ENCODE peak calls at places on chromosomes 1 and 21, in four cellular contexts. One of them, this sample, is unnamed.

GRCh38 chr1:16430598-16430997 is 6.6 kb downstream of the SPATA21 start:
- DNase-seq in H1: no peak
- DNase-seq in Panc1: no peak
- DNase-seq in ascending aorta: no peak
- DNase-seq in this sample: no peak

GRCh38 chr1:80217377-80217986 is 1211.0 kb upstream of the ADGRL4 start:
- DNase-seq in H1: no peak
- DNase-seq in Panc1: peak
- DNase-seq in ascending aorta: no peak
- DNase-seq in this sample: peak

GRCh38 chr1:212698467-212699103 is 1.1 kb downstream of the BATF3 start:
- DNase-seq in H1: no peak
- DNase-seq in ascending aorta: no peak
- DNase-seq in Panc1: no peak
- DNase-seq in this sample: no peak

GRCh38 chr1:174626031-174627020 is 178.6 kb downstream of the GPR52 start:
- DNase-seq in H1: no peak
- DNase-seq in Panc1: no peak
- DNase-seq in ascending aorta: no peak
- DNase-seq in this sample: no peak

GRCh38 chr1:226663327-226663704 is 75.8 kb downstream of the ITPKB start:
- DNase-seq in ascending aorta: no peak
- DNase-seq in H1: no peak
- DNase-seq in Panc1: no peak
- DNase-seq in this sample: no peak

GRCh38 chr21:33036430-33037162 is 10.9 kb downstream of the OLIG2 start:
- DNase-seq in ascending aorta: no peak
- DNase-seq in H1: no peak
- DNase-seq in Panc1: no peak
- DNase-seq in this sample: no peak

GRCh38 chr1:241836944-241837343 is 11.1 kb upstream of the EXO1 start:
- DNase-seq in Panc1: no peak
- DNase-seq in ascending aorta: no peak
- DNase-seq in H1: no peak
- DNase-seq in this sample: no peak

GRCh38 chr1:94098585-94099111 is 22.3 kb downstream of the ABCA4 start:
- DNase-seq in ascending aorta: no peak
- DNase-seq in Panc1: no peak
- DNase-seq in H1: no peak
- DNase-seq in this sample: no peak

GRCh38 chr1:26391450-26391849 is 18.9 kb upstream of the ZNF683 start:
- DNase-seq in Panc1: no peak
- DNase-seq in ascending aorta: no peak
- DNase-seq in H1: no peak
- DNase-seq in this sample: peak

GRCh38 chr1:85058311-85058710 is 10.0 kb upstream of the MCOLN3 start:
- DNase-seq in H1: no peak
- DNase-seq in Panc1: no peak
- DNase-seq in ascending aorta: no peak
- DNase-seq in this sample: no peak

GRCh38 chr1:151574575-151575529 is 34.7 kb downstream of the TUFT1 start:
- DNase-seq in H1: no peak
- DNase-seq in ascending aorta: no peak
- DNase-seq in Panc1: no peak
- DNase-seq in this sample: no peak

GRCh38 chr1:117237701-117238413 is 27.1 kb upstream of the VTCN1 start:
- DNase-seq in Panc1: no peak
- DNase-seq in ascending aorta: no peak
- DNase-seq in H1: no peak
- DNase-seq in this sample: no peak

GRCh38 chr1:111476761-111477309 is 3.1 kb downstream of the C1orf162 start:
- DNase-seq in H1: no peak
- DNase-seq in ascending aorta: no peak
- DNase-seq in Panc1: no peak
- DNase-seq in this sample: no peak

GRCh38 chr1:228798548-228798947 is 63.3 kb downstream of the RHOU start:
- DNase-seq in Panc1: no peak
- DNase-seq in H1: no peak
- DNase-seq in ascending aorta: no peak
- DNase-seq in this sample: no peak

GRCh38 chr21:42836767-42837301 is 42.5 kb downstream of the WDR4 start:
- DNase-seq in ascending aorta: no peak
- DNase-seq in H1: no peak
- DNase-seq in Panc1: no peak
- DNase-seq in this sample: no peak

GRCh38 chr1:19942088-19942487 is 18.7 kb upstream of the PLA2G2E start:
- DNase-seq in H1: no peak
- DNase-seq in Panc1: no peak
- DNase-seq in ascending aorta: no peak
- DNase-seq in this sample: no peak

GRCh38 chr1:161069731-161070270 is at the start of gene ARHGAP30:
- DNase-seq in H1: no peak
- DNase-seq in ascending aorta: peak
- DNase-seq in Panc1: no peak
- DNase-seq in this sample: no peak

GRCh38 chr1:160997323-160998038 is 23.5 kb downstream of the F11R start:
- DNase-seq in H1: no peak
- DNase-seq in ascending aorta: peak
- DNase-seq in Panc1: no peak
- DNase-seq in this sample: no peak

GRCh38 chr1:183227963-183228649 is 42.0 kb downstream of the LAMC2 start:
- DNase-seq in H1: peak
- DNase-seq in Panc1: peak
- DNase-seq in ascending aorta: peak
- DNase-seq in this sample: peak

GRCh38 chr1:183711691-183712401 is 58.7 kb upstream of the APOBEC4 start:
- DNase-seq in Panc1: no peak
- DNase-seq in H1: no peak
- DNase-seq in ascending aorta: no peak
- DNase-seq in this sample: no peak

GRCh38 chr21:39613029-39613934 is 542 bp downstream of the B3GALT5 start:
- DNase-seq in H1: no peak
- DNase-seq in Panc1: no peak
- DNase-seq in ascending aorta: no peak
- DNase-seq in this sample: no peak

GRCh38 chr1:54804471-54805132 is 3.5 kb upstream of the TTC22 start:
- DNase-seq in H1: no peak
- DNase-seq in Panc1: no peak
- DNase-seq in ascending aorta: peak
- DNase-seq in this sample: no peak

GRCh38 chr1:3610165-3610822 is 1.0 kb downstream of the MEGF6 start:
- DNase-seq in Panc1: no peak
- DNase-seq in ascending aorta: no peak
- DNase-seq in H1: no peak
- DNase-seq in this sample: no peak

GRCh38 chr21:17427831-17428483 is 84.9 kb upstream of the CXADR start:
- DNase-seq in H1: no peak
- DNase-seq in ascending aorta: no peak
- DNase-seq in Panc1: no peak
- DNase-seq in this sample: no peak

GRCh38 chr1:99650773-99651437 is 5.0 kb downstream of the PALMD start:
- DNase-seq in Panc1: no peak
- DNase-seq in ascending aorta: no peak
- DNase-seq in H1: no peak
- DNase-seq in this sample: no peak

GRCh38 chr1:101451888-101452287 is 215.1 kb downstream of the S1PR1 start:
- DNase-seq in H1: no peak
- DNase-seq in Panc1: no peak
- DNase-seq in ascending aorta: no peak
- DNase-seq in this sample: no peak

GRCh38 chr1:101452825-101453224 is 216.0 kb downstream of the S1PR1 start:
- DNase-seq in H1: no peak
- DNase-seq in Panc1: no peak
- DNase-seq in ascending aorta: no peak
- DNase-seq in this sample: no peak

GRCh38 chr1:101448018-101448417 is 211.2 kb downstream of the S1PR1 start:
- DNase-seq in H1: no peak
- DNase-seq in ascending aorta: no peak
- DNase-seq in Panc1: no peak
- DNase-seq in this sample: no peak

DNA sequence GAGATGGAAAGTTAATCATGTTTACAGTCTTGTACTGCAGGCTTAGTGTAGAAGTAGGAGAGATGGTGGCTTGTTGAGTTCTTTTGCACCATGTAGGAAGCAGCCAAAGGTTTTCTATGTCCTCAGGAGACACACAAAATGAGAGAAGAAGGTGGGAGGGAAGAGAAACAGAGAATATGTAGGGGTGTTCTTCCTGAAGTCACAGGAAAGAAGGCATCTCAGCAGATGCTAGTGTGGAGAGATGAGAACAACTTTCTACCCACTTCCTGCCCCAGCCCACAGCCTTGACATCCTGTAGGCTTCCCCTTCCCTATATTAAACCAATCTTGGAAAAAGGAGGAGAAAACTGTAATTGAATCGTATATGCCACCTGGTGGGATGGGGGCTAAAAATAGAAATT is 217.0 kb downstream of the S1PR1 start:
- DNase-seq in Panc1: no peak
- DNase-seq in H1: no peak
- DNase-seq in ascending aorta: no peak
- DNase-seq in this sample: no peak
- H3K4me3 ChIP-seq in Panc1: no peak
- H3K4me3 ChIP-seq in H1: no peak
- H3K4me3 ChIP-seq in ascending aorta: no peak
- H3K4me3 ChIP-seq in this sample: no peak

DNA sequence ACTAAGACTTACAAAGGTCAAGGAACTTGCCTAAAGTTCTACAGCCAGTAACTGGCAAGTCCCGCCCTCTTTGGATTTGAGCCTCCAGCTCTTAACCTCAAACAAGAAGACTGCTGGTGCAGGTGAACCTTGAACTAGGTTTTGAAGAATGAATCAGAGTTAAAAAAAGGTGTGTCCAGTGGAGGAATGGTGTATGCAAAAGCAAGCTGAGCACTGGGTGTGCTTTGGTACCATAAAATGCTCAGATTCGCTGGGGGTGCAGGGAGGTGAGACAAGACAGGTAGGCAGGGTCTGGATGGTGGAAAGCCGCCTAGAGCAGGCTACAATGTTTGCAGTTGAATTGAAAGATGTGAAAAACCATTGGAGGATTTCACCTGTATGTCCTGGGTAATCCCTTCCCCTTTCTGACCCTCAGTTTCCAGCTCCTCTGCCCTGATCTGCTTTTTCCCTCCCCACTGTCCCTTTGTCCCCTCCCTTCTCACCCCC is 39.8 kb downstream of the FOXD2 start:
- DNase-seq in ascending aorta: peak
- DNase-seq in H1: no peak
- DNase-seq in Panc1: no peak
- DNase-seq in this sample: no peak
- H3K4me3 ChIP-seq in ascending aorta: no peak
- H3K4me3 ChIP-seq in H1: no peak
- H3K4me3 ChIP-seq in Panc1: no peak
- H3K4me3 ChIP-seq in this sample: no peak

GRCh38 chr21:27314096-27314495 is 347.2 kb upstream of the ADAMTS5 start:
- DNase-seq in H1: no peak
- DNase-seq in Panc1: no peak
- DNase-seq in ascending aorta: no peak
- DNase-seq in this sample: no peak

GRCh38 chr21:27320868-27321267 is 354.0 kb upstream of the ADAMTS5 start:
- DNase-seq in Panc1: no peak
- DNase-seq in H1: no peak
- DNase-seq in ascending aorta: no peak
- DNase-seq in this sample: no peak

GRCh38 chr21:27315373-27315772 is 348.5 kb upstream of the ADAMTS5 start:
- DNase-seq in H1: no peak
- DNase-seq in Panc1: no peak
- DNase-seq in ascending aorta: no peak
- DNase-seq in this sample: no peak
- H3K4me3 ChIP-seq in H1: no peak
- H3K4me3 ChIP-seq in Panc1: no peak
- H3K4me3 ChIP-seq in ascending aorta: no peak
- H3K4me3 ChIP-seq in this sample: no peak

GRCh38 chr1:230986976-230987375 is 8.1 kb downstream of the ARV1 start:
- DNase-seq in Panc1: no peak
- DNase-seq in H1: no peak
- DNase-seq in ascending aorta: no peak
- DNase-seq in this sample: no peak
- H3K4me3 ChIP-seq in Panc1: no peak
- H3K4me3 ChIP-seq in H1: no peak
- H3K4me3 ChIP-seq in ascending aorta: no peak
- H3K4me3 ChIP-seq in this sample: no peak

DNA sequence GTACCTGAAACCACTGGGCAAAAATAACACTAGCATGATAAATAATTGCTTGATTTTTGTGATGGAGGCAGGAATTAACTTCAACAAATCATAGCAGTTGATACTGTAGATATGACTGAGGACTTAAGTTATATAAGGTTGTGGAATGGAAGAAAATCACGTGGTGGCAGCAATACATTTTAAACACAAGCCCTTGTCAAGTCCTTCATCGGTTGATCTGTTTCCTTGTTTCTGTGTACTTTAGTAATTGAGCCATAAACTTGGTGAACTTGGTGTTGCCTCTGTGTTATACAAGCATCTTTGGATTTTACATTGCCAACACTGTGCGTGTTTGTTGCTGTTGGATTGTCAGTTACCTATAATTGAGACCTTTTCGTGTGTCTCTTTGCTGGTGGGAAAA is 114.4 kb downstream of the CAMTA1 start:
- DNase-seq in Panc1: no peak
- DNase-seq in H1: no peak
- DNase-seq in ascending aorta: no peak
- DNase-seq in this sample: no peak
- H3K4me3 ChIP-seq in Panc1: no peak
- H3K4me3 ChIP-seq in H1: no peak
- H3K4me3 ChIP-seq in ascending aorta: no peak
- H3K4me3 ChIP-seq in this sample: no peak

GRCh38 chr1:9908846-9909221 is 1.2 kb downstream of the CTNNBIP1 start:
- DNase-seq in Panc1: no peak
- DNase-seq in ascending aorta: no peak
- DNase-seq in H1: no peak
- DNase-seq in this sample: no peak
- H3K4me3 ChIP-seq in Panc1: peak
- H3K4me3 ChIP-seq in ascending aorta: peak
- H3K4me3 ChIP-seq in H1: peak
- H3K4me3 ChIP-seq in this sample: no peak

This sample was measured in iPS DF 6.9.